ENCODE peak calls at places on chromosomes 3 and 15, in eight cellular contexts. W is HCT116, Q is sigmoid colon, J is K562, A is stomach, X is transverse colon, D is suprapubic skin, G is H1. Y is an unnamed sample.

GRCh38 chr15:88448991-88449461 is 18.2 kb downstream of the MRPL46 start:
- DNase-seq in W (no peak), Q (no peak), J (no peak), A (no peak), X (no peak), D (no peak), G (peak; percentile 19), Y (no peak)

GRCh38 chr15:67164811-67165652 is 89.4 kb downstream of the AAGAB start:
- DNase-seq in W (no peak), Q (peak; percentile 63), J (no peak), A (no peak), X (no peak), D (no peak), G (peak; percentile 74), Y (no peak)

GRCh38 chr3:98010194-98010882 is 24.8 kb downstream of the GABRR3 start:
- DNase-seq in W (no peak), Q (no peak), J (peak; percentile 9), A (no peak), X (no peak), D (no peak), G (no peak), Y (no peak)

GRCh38 chr15:91694131-91694828 is 159.2 kb upstream of the SLCO3A1 start:
- DNase-seq in W (no peak), Q (peak; percentile 78), J (no peak), A (no peak), X (peak; percentile 34), D (peak; percentile 79), G (no peak), Y (no peak)

GRCh38 chr3:146306024-146306423 is 55.1 kb upstream of the PLSCR4 start:
- DNase-seq in W (no peak), Q (no peak), J (no peak), A (no peak), X (no peak), D (no peak), G (no peak), Y (no peak)

GRCh38 chr3:134279466-134279865 is 28.8 kb upstream of the RYK start:
- DNase-seq in W (no peak), Q (no peak), J (no peak), A (no peak), X (no peak), D (no peak), G (no peak), Y (no peak)

GRCh38 chr3:142844339-142844977 is 44.4 kb downstream of the PCOLCE2 start:
- DNase-seq in W (peak; percentile 48), Q (no peak), J (peak; percentile 60), A (no peak), X (no peak), D (no peak), G (no peak), Y (no peak)

GRCh38 chr3:56870436-56870835 is 68.7 kb upstream of the ARHGEF3 start:
- DNase-seq in W (no peak), Q (no peak), J (no peak), A (no peak), X (no peak), D (no peak), G (no peak), Y (no peak)

DNA sequence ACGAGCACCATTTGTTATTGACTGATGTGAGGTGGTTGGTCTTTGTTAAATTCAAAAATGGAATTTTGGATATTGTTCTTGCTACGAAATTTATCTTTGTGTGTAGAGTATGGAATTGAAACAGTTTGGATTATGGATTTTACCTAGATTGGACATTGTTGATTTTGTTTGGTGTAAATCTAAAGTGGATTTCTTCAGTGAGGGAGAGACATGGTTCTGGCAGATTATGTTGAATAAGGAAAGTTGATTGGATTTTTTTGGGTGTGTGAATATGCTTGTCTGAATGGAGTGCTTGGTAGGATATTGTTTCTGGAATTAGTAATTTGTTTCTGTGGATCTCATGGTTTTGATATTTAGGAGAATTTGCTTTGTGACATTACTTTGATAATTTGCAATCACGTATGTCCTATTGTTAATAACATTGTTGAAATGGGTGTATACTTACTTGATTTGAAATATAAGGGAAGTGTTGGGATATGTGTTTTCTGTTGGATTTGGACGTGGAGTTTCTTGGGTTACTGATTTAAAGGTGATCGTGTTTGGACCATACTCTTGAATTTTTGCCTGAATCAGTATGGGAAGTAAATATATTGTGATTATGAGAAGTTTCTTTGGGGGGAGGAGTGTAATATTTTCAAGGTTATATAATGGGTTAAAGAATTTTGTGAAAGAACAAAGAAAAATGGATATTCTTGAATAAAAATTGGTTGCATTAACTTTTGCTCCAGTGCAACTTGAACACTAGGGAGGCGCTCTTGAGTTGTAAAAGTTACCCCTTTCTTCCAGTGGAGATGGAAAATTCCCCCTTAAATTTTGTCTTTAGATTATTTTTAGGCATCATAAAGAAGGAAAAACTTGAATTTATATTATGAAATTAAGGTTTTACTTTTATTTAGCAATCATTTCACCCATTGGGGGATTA is 875 bp upstream of the CHD2 start:
- DNase-seq in W (peak; percentile 45), Q (no peak), J (peak; percentile 67), A (no peak), X (no peak), D (no peak), G (no peak), Y (no peak)
- TF ChIP-seq CTCF in W (peak; percentile 37), Q (no peak), J (peak; percentile 75), A (no peak), X (peak; percentile 22), D (no peak), G (no peak), Y (peak; percentile 22)

DNA sequence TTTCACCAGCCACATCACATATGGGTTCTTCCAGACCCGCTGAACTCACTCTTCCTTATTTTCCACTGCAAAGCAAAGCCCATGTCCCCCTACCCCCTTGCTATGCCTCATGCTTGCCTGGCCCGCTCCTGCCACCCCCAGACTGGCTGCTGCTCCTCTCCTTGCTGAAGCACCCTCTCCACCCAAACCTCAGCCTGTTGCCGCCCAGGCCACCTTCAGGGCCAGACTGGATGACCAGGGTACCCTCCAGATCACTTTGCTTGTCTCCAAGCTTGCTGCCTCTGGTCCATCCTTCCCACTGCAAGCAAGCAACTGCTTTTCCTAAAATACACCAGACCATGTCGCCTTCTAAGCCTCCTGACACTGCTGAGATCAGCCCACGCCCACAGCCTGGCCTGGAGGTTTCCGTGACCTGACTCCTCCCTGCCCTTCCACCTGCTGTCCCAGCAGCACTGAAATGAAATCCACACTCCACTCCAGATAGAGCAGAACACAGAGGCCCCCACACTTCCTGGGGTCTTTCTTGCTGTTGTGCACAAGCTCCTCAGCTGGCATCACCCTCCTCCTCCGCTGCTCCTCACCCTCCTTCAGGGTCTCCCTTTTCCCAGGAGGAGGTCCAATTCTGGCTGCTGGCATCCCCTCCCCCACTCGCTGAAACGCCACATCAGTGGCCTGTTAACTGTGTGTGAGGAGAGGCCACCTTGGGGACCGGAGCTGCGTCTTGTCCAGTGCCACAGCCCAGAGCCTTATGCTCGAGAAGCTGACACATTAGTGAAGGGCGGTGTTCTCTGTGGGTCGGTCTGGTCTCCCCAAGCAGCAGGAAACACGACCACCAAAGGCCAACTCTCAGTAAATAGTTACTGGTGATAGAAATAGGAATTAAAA is 99.1 kb downstream of the ADCY5 start:
- DNase-seq in W (no peak), Q (peak; percentile 55), J (no peak), A (no peak), X (no peak), D (peak; percentile 46), G (no peak), Y (no peak)
- TF ChIP-seq POLR2A in W (no peak), Q (no peak), J (no peak), A (no peak), X (no peak), D (no peak), G (no peak), Y (no peak)

GRCh38 chr3:40396406-40396805 is 9.4 kb downstream of the ENTPD3 start:
- DNase-seq in W (no peak), Q (no peak), J (no peak), A (no peak), X (no peak), D (no peak), G (no peak), Y (no peak)

GRCh38 chr3:40397912-40398311 is 10.9 kb downstream of the ENTPD3 start:
- DNase-seq in W (no peak), Q (no peak), J (no peak), A (no peak), X (no peak), D (no peak), G (no peak), Y (no peak)

GRCh38 chr3:40398346-40398745 is 11.4 kb downstream of the ENTPD3 start:
- DNase-seq in W (no peak), Q (no peak), J (no peak), A (no peak), X (no peak), D (no peak), G (no peak), Y (no peak)

GRCh38 chr3:40397129-40397528 is 10.1 kb downstream of the ENTPD3 start:
- DNase-seq in W (no peak), Q (no peak), J (no peak), A (no peak), X (no peak), D (no peak), G (no peak), Y (no peak)
- TF ChIP-seq POLR2AphosphoS5 in W (no peak), Q (no peak), J (no peak), A (no peak), X (no peak), D (no peak), G (no peak), Y (no peak)

GRCh38 chr15:52679232-52680040 is at the start of gene ATOSA:
- DNase-seq in W (peak; percentile 69), Q (peak; percentile 96), J (peak; percentile 87), A (peak; percentile 92), X (peak; percentile 94), D (peak; percentile 96), G (peak; percentile 94), Y (peak; percentile 90)

GRCh38 chr15:52678036-52678467 is 1.1 kb downstream of the ATOSA start:
- DNase-seq in W (no peak), Q (peak; percentile 84), J (peak; percentile 61), A (peak; percentile 51), X (peak; percentile 68), D (peak; percentile 73), G (peak; percentile 54), Y (peak; percentile 60)

GRCh38 chr15:52677593-52677992 is 1.6 kb downstream of the ATOSA start:
- DNase-seq in W (no peak), Q (no peak), J (no peak), A (no peak), X (no peak), D (no peak), G (no peak), Y (no peak)

GRCh38 chr15:52680041-52680391 is 828 bp upstream of the ATOSA start:
- DNase-seq in W (no peak), Q (no peak), J (peak; percentile 10), A (no peak), X (no peak), D (no peak), G (no peak), Y (no peak)

DNA sequence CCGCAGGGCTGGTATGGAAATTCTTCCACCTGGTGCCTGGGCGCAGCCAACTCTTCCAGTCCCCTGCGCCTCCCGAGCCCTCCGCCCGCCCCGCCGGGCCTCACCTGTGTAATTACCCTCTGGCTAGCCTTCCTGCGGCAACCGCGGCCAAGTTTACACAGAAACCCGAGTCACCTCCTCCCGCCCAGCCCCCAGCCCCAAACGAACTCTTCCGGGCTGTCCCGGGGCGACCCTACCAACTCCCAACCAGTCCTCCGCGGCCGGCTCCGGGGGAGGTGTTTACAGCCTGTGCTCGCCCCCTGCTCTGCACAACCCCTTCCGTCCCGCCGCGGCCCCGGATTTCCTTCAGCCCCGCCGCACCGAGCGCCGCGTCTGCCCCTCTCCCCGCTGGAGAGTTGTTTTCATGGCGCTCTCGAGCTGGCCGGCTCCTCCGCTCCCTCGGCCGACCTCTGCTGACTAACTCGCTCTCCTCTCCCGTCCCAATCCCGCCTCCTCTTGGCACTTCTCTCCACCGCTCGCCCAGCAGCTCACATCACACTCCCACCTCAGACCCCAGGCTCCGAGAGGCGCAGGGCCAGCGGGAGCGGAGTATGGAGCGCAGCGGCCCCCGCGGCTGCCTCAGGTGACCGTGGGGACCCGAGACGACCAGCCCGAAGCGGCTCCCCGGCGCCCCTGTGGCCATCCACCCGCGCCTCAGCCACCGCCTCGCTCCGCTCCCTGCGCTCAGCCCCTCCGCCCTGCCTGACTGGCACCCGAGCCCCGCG is 538 bp downstream of the ATOSA start:
- DNase-seq in W (no peak), Q (peak; percentile 87), J (peak; percentile 59), A (peak; percentile 88), X (peak; percentile 80), D (peak; percentile 87), G (peak; percentile 83), Y (peak; percentile 49)
- TF ChIP-seq CTCF in W (no peak), Q (no peak), J (no peak), A (no peak), X (no peak), D (no peak), G (no peak), Y (no peak)